ENCODE peak calls at places on chromosomes 7 and 10, in seven cellular contexts. One of them, this sample, is unnamed.

GRCh38 chr10:57663401-57663800 is 604.3 kb downstream of the IPMK start:
- DNase-seq in activated CD4-positive, alpha-beta T cell treated with anti-CD3 and anti-CD28 coated beads, Interleukin-2, amount 10 ng/mL, durations not matched to agents 7 days and 5 days: no peak
- DNase-seq in effector CD4-positive, alpha-beta T cell: no peak
- DNase-seq in GM04504: no peak
- DNase-seq in AG08396: no peak
- DNase-seq in skeletal muscle cell: no peak
- DNase-seq in amygdala: no peak
- DNase-seq in this sample: no peak

GRCh38 chr7:110204527-110204926 is 886.4 kb upstream of the LRRN3 start:
- DNase-seq in activated CD4-positive, alpha-beta T cell treated with anti-CD3 and anti-CD28 coated beads, Interleukin-2, amount 10 ng/mL, durations not matched to agents 7 days and 5 days: no peak
- DNase-seq in effector CD4-positive, alpha-beta T cell: no peak
- DNase-seq in GM04504: no peak
- DNase-seq in AG08396: peak
- DNase-seq in skeletal muscle cell: no peak
- DNase-seq in amygdala: no peak
- DNase-seq in this sample: no peak

GRCh38 chr7:90560730-90561129 is 35.4 kb upstream of the CDK14 start:
- DNase-seq in activated CD4-positive, alpha-beta T cell treated with anti-CD3 and anti-CD28 coated beads, Interleukin-2, amount 10 ng/mL, durations not matched to agents 7 days and 5 days: no peak
- DNase-seq in effector CD4-positive, alpha-beta T cell: no peak
- DNase-seq in GM04504: peak
- DNase-seq in AG08396: no peak
- DNase-seq in skeletal muscle cell: no peak
- DNase-seq in amygdala: no peak
- DNase-seq in this sample: peak

GRCh38 chr7:35993663-35994622 is 159.1 kb upstream of the EEPD1 start:
- DNase-seq in activated CD4-positive, alpha-beta T cell treated with anti-CD3 and anti-CD28 coated beads, Interleukin-2, amount 10 ng/mL, durations not matched to agents 7 days and 5 days: no peak
- DNase-seq in effector CD4-positive, alpha-beta T cell: no peak
- DNase-seq in GM04504: no peak
- DNase-seq in AG08396: no peak
- DNase-seq in skeletal muscle cell: peak
- DNase-seq in amygdala: no peak
- DNase-seq in this sample: no peak

GRCh38 chr7:82419200-82419599 is 24.4 kb downstream of the CACNA2D1 start:
- DNase-seq in activated CD4-positive, alpha-beta T cell treated with anti-CD3 and anti-CD28 coated beads, Interleukin-2, amount 10 ng/mL, durations not matched to agents 7 days and 5 days: no peak
- DNase-seq in effector CD4-positive, alpha-beta T cell: no peak
- DNase-seq in GM04504: no peak
- DNase-seq in AG08396: no peak
- DNase-seq in skeletal muscle cell: no peak
- DNase-seq in amygdala: no peak
- DNase-seq in this sample: no peak

GRCh38 chr10:48608926-48609325 is 4.1 kb upstream of the ARHGAP22 start:
- DNase-seq in activated CD4-positive, alpha-beta T cell treated with anti-CD3 and anti-CD28 coated beads, Interleukin-2, amount 10 ng/mL, durations not matched to agents 7 days and 5 days: no peak
- DNase-seq in effector CD4-positive, alpha-beta T cell: no peak
- DNase-seq in GM04504: peak
- DNase-seq in AG08396: no peak
- DNase-seq in skeletal muscle cell: no peak
- DNase-seq in amygdala: no peak
- DNase-seq in this sample: peak

GRCh38 chr7:153452661-153453060 is 599.5 kb upstream of the DPP6 start:
- DNase-seq in activated CD4-positive, alpha-beta T cell treated with anti-CD3 and anti-CD28 coated beads, Interleukin-2, amount 10 ng/mL, durations not matched to agents 7 days and 5 days: no peak
- DNase-seq in effector CD4-positive, alpha-beta T cell: no peak
- DNase-seq in GM04504: no peak
- DNase-seq in AG08396: no peak
- DNase-seq in skeletal muscle cell: no peak
- DNase-seq in amygdala: no peak
- DNase-seq in this sample: no peak

GRCh38 chr10:48614481-48615383 is 9.9 kb upstream of the ARHGAP22 start:
- DNase-seq in activated CD4-positive, alpha-beta T cell treated with anti-CD3 and anti-CD28 coated beads, Interleukin-2, amount 10 ng/mL, durations not matched to agents 7 days and 5 days: no peak
- DNase-seq in effector CD4-positive, alpha-beta T cell: no peak
- DNase-seq in GM04504: peak
- DNase-seq in AG08396: peak
- DNase-seq in skeletal muscle cell: no peak
- DNase-seq in amygdala: no peak
- DNase-seq in this sample: peak

GRCh38 chr10:64115913-64116643 is 594.9 kb downstream of the REEP3 start:
- DNase-seq in activated CD4-positive, alpha-beta T cell treated with anti-CD3 and anti-CD28 coated beads, Interleukin-2, amount 10 ng/mL, durations not matched to agents 7 days and 5 days: no peak
- DNase-seq in effector CD4-positive, alpha-beta T cell: no peak
- DNase-seq in GM04504: no peak
- DNase-seq in AG08396: no peak
- DNase-seq in skeletal muscle cell: no peak
- DNase-seq in amygdala: no peak
- DNase-seq in this sample: no peak

GRCh38 chr10:87675396-87676376 is 16.0 kb downstream of the PAPSS2 start:
- DNase-seq in activated CD4-positive, alpha-beta T cell treated with anti-CD3 and anti-CD28 coated beads, Interleukin-2, amount 10 ng/mL, durations not matched to agents 7 days and 5 days: no peak
- DNase-seq in effector CD4-positive, alpha-beta T cell: no peak
- DNase-seq in GM04504: no peak
- DNase-seq in AG08396: no peak
- DNase-seq in skeletal muscle cell: no peak
- DNase-seq in amygdala: no peak
- DNase-seq in this sample: no peak

GRCh38 chr10:3867454-3868273 is 82.7 kb upstream of the KLF6 start:
- DNase-seq in activated CD4-positive, alpha-beta T cell treated with anti-CD3 and anti-CD28 coated beads, Interleukin-2, amount 10 ng/mL, durations not matched to agents 7 days and 5 days: no peak
- DNase-seq in effector CD4-positive, alpha-beta T cell: no peak
- DNase-seq in GM04504: no peak
- DNase-seq in AG08396: no peak
- DNase-seq in skeletal muscle cell: no peak
- DNase-seq in amygdala: no peak
- DNase-seq in this sample: peak

GRCh38 chr7:129522971-129523340 is 20.6 kb downstream of the SMKR1 start:
- DNase-seq in activated CD4-positive, alpha-beta T cell treated with anti-CD3 and anti-CD28 coated beads, Interleukin-2, amount 10 ng/mL, durations not matched to agents 7 days and 5 days: no peak
- DNase-seq in effector CD4-positive, alpha-beta T cell: no peak
- DNase-seq in GM04504: no peak
- DNase-seq in AG08396: no peak
- DNase-seq in skeletal muscle cell: no peak
- DNase-seq in amygdala: no peak
- DNase-seq in this sample: no peak

GRCh38 chr7:39683216-39683845 is 60.0 kb downstream of the RALA start:
- DNase-seq in activated CD4-positive, alpha-beta T cell treated with anti-CD3 and anti-CD28 coated beads, Interleukin-2, amount 10 ng/mL, durations not matched to agents 7 days and 5 days: no peak
- DNase-seq in effector CD4-positive, alpha-beta T cell: no peak
- DNase-seq in GM04504: no peak
- DNase-seq in AG08396: peak
- DNase-seq in skeletal muscle cell: peak
- DNase-seq in amygdala: no peak
- DNase-seq in this sample: peak

GRCh38 chr7:45203459-45203858 is 45.9 kb downstream of the RAMP3 start:
- DNase-seq in activated CD4-positive, alpha-beta T cell treated with anti-CD3 and anti-CD28 coated beads, Interleukin-2, amount 10 ng/mL, durations not matched to agents 7 days and 5 days: no peak
- DNase-seq in effector CD4-positive, alpha-beta T cell: no peak
- DNase-seq in GM04504: no peak
- DNase-seq in AG08396: no peak
- DNase-seq in skeletal muscle cell: no peak
- DNase-seq in amygdala: no peak
- DNase-seq in this sample: no peak

GRCh38 chr7:117654780-117655179 is 175.0 kb downstream of the CFTR start:
- DNase-seq in activated CD4-positive, alpha-beta T cell treated with anti-CD3 and anti-CD28 coated beads, Interleukin-2, amount 10 ng/mL, durations not matched to agents 7 days and 5 days: no peak
- DNase-seq in effector CD4-positive, alpha-beta T cell: no peak
- DNase-seq in GM04504: no peak
- DNase-seq in AG08396: no peak
- DNase-seq in skeletal muscle cell: no peak
- DNase-seq in amygdala: no peak
- DNase-seq in this sample: no peak

GRCh38 chr10:69716711-69717560 is 84.8 kb upstream of the COL13A1 start:
- DNase-seq in activated CD4-positive, alpha-beta T cell treated with anti-CD3 and anti-CD28 coated beads, Interleukin-2, amount 10 ng/mL, durations not matched to agents 7 days and 5 days: peak
- DNase-seq in effector CD4-positive, alpha-beta T cell: peak
- DNase-seq in GM04504: no peak
- DNase-seq in AG08396: peak
- DNase-seq in skeletal muscle cell: no peak
- DNase-seq in amygdala: no peak
- DNase-seq in this sample: peak

GRCh38 chr7:24948739-24949138 is 31.2 kb downstream of the OSBPL3 start:
- DNase-seq in activated CD4-positive, alpha-beta T cell treated with anti-CD3 and anti-CD28 coated beads, Interleukin-2, amount 10 ng/mL, durations not matched to agents 7 days and 5 days: no peak
- DNase-seq in effector CD4-positive, alpha-beta T cell: no peak
- DNase-seq in GM04504: no peak
- DNase-seq in AG08396: no peak
- DNase-seq in skeletal muscle cell: no peak
- DNase-seq in amygdala: no peak
- DNase-seq in this sample: no peak

GRCh38 chr10:133455611-133456031 is 1.9 kb downstream of the SCART1 start:
- DNase-seq in activated CD4-positive, alpha-beta T cell treated with anti-CD3 and anti-CD28 coated beads, Interleukin-2, amount 10 ng/mL, durations not matched to agents 7 days and 5 days: peak
- DNase-seq in effector CD4-positive, alpha-beta T cell: no peak
- DNase-seq in GM04504: no peak
- DNase-seq in AG08396: no peak
- DNase-seq in skeletal muscle cell: no peak
- DNase-seq in amygdala: no peak
- DNase-seq in this sample: peak

GRCh38 chr7:88455696-88456095 is 149.0 kb upstream of the STEAP4 start:
- DNase-seq in activated CD4-positive, alpha-beta T cell treated with anti-CD3 and anti-CD28 coated beads, Interleukin-2, amount 10 ng/mL, durations not matched to agents 7 days and 5 days: no peak
- DNase-seq in effector CD4-positive, alpha-beta T cell: no peak
- DNase-seq in GM04504: no peak
- DNase-seq in AG08396: no peak
- DNase-seq in skeletal muscle cell: no peak
- DNase-seq in amygdala: no peak
- DNase-seq in this sample: no peak

GRCh38 chr7:106571563-106571962 is 89.4 kb downstream of the CCDC71L start:
- DNase-seq in activated CD4-positive, alpha-beta T cell treated with anti-CD3 and anti-CD28 coated beads, Interleukin-2, amount 10 ng/mL, durations not matched to agents 7 days and 5 days: no peak
- DNase-seq in effector CD4-positive, alpha-beta T cell: no peak
- DNase-seq in GM04504: no peak
- DNase-seq in AG08396: no peak
- DNase-seq in skeletal muscle cell: no peak
- DNase-seq in amygdala: no peak
- DNase-seq in this sample: no peak

GRCh38 chr10:71225291-71226058 is 13.1 kb downstream of the UNC5B start:
- DNase-seq in activated CD4-positive, alpha-beta T cell treated with anti-CD3 and anti-CD28 coated beads, Interleukin-2, amount 10 ng/mL, durations not matched to agents 7 days and 5 days: no peak
- DNase-seq in effector CD4-positive, alpha-beta T cell: no peak
- DNase-seq in GM04504: no peak
- DNase-seq in AG08396: no peak
- DNase-seq in skeletal muscle cell: no peak
- DNase-seq in amygdala: peak
- DNase-seq in this sample: peak

GRCh38 chr7:7452652-7453051 is 83.0 kb downstream of the COL28A1 start:
- DNase-seq in activated CD4-positive, alpha-beta T cell treated with anti-CD3 and anti-CD28 coated beads, Interleukin-2, amount 10 ng/mL, durations not matched to agents 7 days and 5 days: no peak
- DNase-seq in effector CD4-positive, alpha-beta T cell: no peak
- DNase-seq in GM04504: no peak
- DNase-seq in AG08396: no peak
- DNase-seq in skeletal muscle cell: no peak
- DNase-seq in amygdala: no peak
- DNase-seq in this sample: no peak

GRCh38 chr10:126663328-126663727 is 7.2 kb downstream of the C10orf90 start:
- DNase-seq in activated CD4-positive, alpha-beta T cell treated with anti-CD3 and anti-CD28 coated beads, Interleukin-2, amount 10 ng/mL, durations not matched to agents 7 days and 5 days: no peak
- DNase-seq in effector CD4-positive, alpha-beta T cell: no peak
- DNase-seq in GM04504: peak
- DNase-seq in AG08396: no peak
- DNase-seq in skeletal muscle cell: peak
- DNase-seq in amygdala: peak
- DNase-seq in this sample: no peak

GRCh38 chr7:157337316-157338149 is 729 bp downstream of the DNAJB6 start:
- DNase-seq in activated CD4-positive, alpha-beta T cell treated with anti-CD3 and anti-CD28 coated beads, Interleukin-2, amount 10 ng/mL, durations not matched to agents 7 days and 5 days: peak
- DNase-seq in effector CD4-positive, alpha-beta T cell: peak
- DNase-seq in GM04504: no peak
- DNase-seq in AG08396: peak
- DNase-seq in skeletal muscle cell: peak
- DNase-seq in amygdala: no peak
- DNase-seq in this sample: peak

GRCh38 chr7:12570148-12570528 is 382 bp upstream of the SCIN start:
- DNase-seq in activated CD4-positive, alpha-beta T cell treated with anti-CD3 and anti-CD28 coated beads, Interleukin-2, amount 10 ng/mL, durations not matched to agents 7 days and 5 days: no peak
- DNase-seq in effector CD4-positive, alpha-beta T cell: no peak
- DNase-seq in GM04504: no peak
- DNase-seq in AG08396: no peak
- DNase-seq in skeletal muscle cell: no peak
- DNase-seq in amygdala: no peak
- DNase-seq in this sample: no peak

GRCh38 chr10:24974978-24975377 is 22.6 kb upstream of the PRTFDC1 start:
- DNase-seq in activated CD4-positive, alpha-beta T cell treated with anti-CD3 and anti-CD28 coated beads, Interleukin-2, amount 10 ng/mL, durations not matched to agents 7 days and 5 days: no peak
- DNase-seq in effector CD4-positive, alpha-beta T cell: no peak
- DNase-seq in GM04504: peak
- DNase-seq in AG08396: peak
- DNase-seq in skeletal muscle cell: peak
- DNase-seq in amygdala: no peak
- DNase-seq in this sample: no peak

GRCh38 chr10:129743738-129744133 is 220.3 kb downstream of the EBF3 start:
- DNase-seq in activated CD4-positive, alpha-beta T cell treated with anti-CD3 and anti-CD28 coated beads, Interleukin-2, amount 10 ng/mL, durations not matched to agents 7 days and 5 days: no peak
- DNase-seq in effector CD4-positive, alpha-beta T cell: no peak
- DNase-seq in GM04504: no peak
- DNase-seq in AG08396: no peak
- DNase-seq in skeletal muscle cell: no peak
- DNase-seq in amygdala: no peak
- DNase-seq in this sample: no peak

GRCh38 chr10:81981724-81982123 is 106.7 kb downstream of the NRG3 start:
- DNase-seq in activated CD4-positive, alpha-beta T cell treated with anti-CD3 and anti-CD28 coated beads, Interleukin-2, amount 10 ng/mL, durations not matched to agents 7 days and 5 days: no peak
- DNase-seq in effector CD4-positive, alpha-beta T cell: no peak
- DNase-seq in GM04504: no peak
- DNase-seq in AG08396: no peak
- DNase-seq in skeletal muscle cell: no peak
- DNase-seq in amygdala: no peak
- DNase-seq in this sample: no peak

GRCh38 chr10:128494665-128495064 is 368.4 kb upstream of the MKI67 start:
- DNase-seq in activated CD4-positive, alpha-beta T cell treated with anti-CD3 and anti-CD28 coated beads, Interleukin-2, amount 10 ng/mL, durations not matched to agents 7 days and 5 days: no peak
- DNase-seq in effector CD4-positive, alpha-beta T cell: no peak
- DNase-seq in GM04504: no peak
- DNase-seq in AG08396: no peak
- DNase-seq in skeletal muscle cell: no peak
- DNase-seq in amygdala: no peak
- DNase-seq in this sample: peak

GRCh38 chr10:5045095-5045494 is 41.4 kb upstream of the AKR1C2 start:
- DNase-seq in activated CD4-positive, alpha-beta T cell treated with anti-CD3 and anti-CD28 coated beads, Interleukin-2, amount 10 ng/mL, durations not matched to agents 7 days and 5 days: no peak
- DNase-seq in effector CD4-positive, alpha-beta T cell: no peak
- DNase-seq in GM04504: no peak
- DNase-seq in AG08396: no peak
- DNase-seq in skeletal muscle cell: no peak
- DNase-seq in amygdala: no peak
- DNase-seq in this sample: no peak

GRCh38 chr10:121337356-121337936 is 260.8 kb downstream of the FGFR2 start:
- DNase-seq in activated CD4-positive, alpha-beta T cell treated with anti-CD3 and anti-CD28 coated beads, Interleukin-2, amount 10 ng/mL, durations not matched to agents 7 days and 5 days: no peak
- DNase-seq in effector CD4-positive, alpha-beta T cell: no peak
- DNase-seq in GM04504: no peak
- DNase-seq in AG08396: no peak
- DNase-seq in skeletal muscle cell: no peak
- DNase-seq in amygdala: no peak
- DNase-seq in this sample: no peak

GRCh38 chr7:127287133-127287532 is 34.4 kb upstream of the GRM8 start:
- DNase-seq in activated CD4-positive, alpha-beta T cell treated with anti-CD3 and anti-CD28 coated beads, Interleukin-2, amount 10 ng/mL, durations not matched to agents 7 days and 5 days: no peak
- DNase-seq in effector CD4-positive, alpha-beta T cell: no peak
- DNase-seq in GM04504: no peak
- DNase-seq in AG08396: no peak
- DNase-seq in skeletal muscle cell: no peak
- DNase-seq in amygdala: no peak
- DNase-seq in this sample: no peak

GRCh38 chr10:287814-288213 is 152.6 kb downstream of the ZMYND11 start:
- DNase-seq in activated CD4-positive, alpha-beta T cell treated with anti-CD3 and anti-CD28 coated beads, Interleukin-2, amount 10 ng/mL, durations not matched to agents 7 days and 5 days: no peak
- DNase-seq in effector CD4-positive, alpha-beta T cell: no peak
- DNase-seq in GM04504: no peak
- DNase-seq in AG08396: peak
- DNase-seq in skeletal muscle cell: no peak
- DNase-seq in amygdala: no peak
- DNase-seq in this sample: no peak

GRCh38 chr10:93236378-93237040 is 162.8 kb downstream of the CYP26A1 start:
- DNase-seq in activated CD4-positive, alpha-beta T cell treated with anti-CD3 and anti-CD28 coated beads, Interleukin-2, amount 10 ng/mL, durations not matched to agents 7 days and 5 days: no peak
- DNase-seq in effector CD4-positive, alpha-beta T cell: no peak
- DNase-seq in GM04504: no peak
- DNase-seq in AG08396: no peak
- DNase-seq in skeletal muscle cell: no peak
- DNase-seq in amygdala: no peak
- DNase-seq in this sample: no peak

GRCh38 chr7:129689995-129690581 is 78.6 kb downstream of the NRF1 start:
- DNase-seq in activated CD4-positive, alpha-beta T cell treated with anti-CD3 and anti-CD28 coated beads, Interleukin-2, amount 10 ng/mL, durations not matched to agents 7 days and 5 days: no peak
- DNase-seq in effector CD4-positive, alpha-beta T cell: no peak
- DNase-seq in GM04504: no peak
- DNase-seq in AG08396: no peak
- DNase-seq in skeletal muscle cell: no peak
- DNase-seq in amygdala: no peak
- DNase-seq in this sample: no peak

GRCh38 chr7:136405931-136406777 is 429.0 kb upstream of the MTPN start:
- DNase-seq in activated CD4-positive, alpha-beta T cell treated with anti-CD3 and anti-CD28 coated beads, Interleukin-2, amount 10 ng/mL, durations not matched to agents 7 days and 5 days: peak
- DNase-seq in effector CD4-positive, alpha-beta T cell: no peak
- DNase-seq in GM04504: peak
- DNase-seq in AG08396: peak
- DNase-seq in skeletal muscle cell: peak
- DNase-seq in amygdala: peak
- DNase-seq in this sample: peak

GRCh38 chr7:54932818-54933543 is 85.8 kb upstream of the EGFR start:
- DNase-seq in activated CD4-positive, alpha-beta T cell treated with anti-CD3 and anti-CD28 coated beads, Interleukin-2, amount 10 ng/mL, durations not matched to agents 7 days and 5 days: no peak
- DNase-seq in effector CD4-positive, alpha-beta T cell: no peak
- DNase-seq in GM04504: no peak
- DNase-seq in AG08396: peak
- DNase-seq in skeletal muscle cell: peak
- DNase-seq in amygdala: peak
- DNase-seq in this sample: peak